ENCODE peak calls at places on chromosomes 3 and 15, in six cellular contexts. R, F, N, K, D and B are unnamed samples.

GRCh38 chr3:190728574-190729246 is 133.8 kb downstream of the GMNC start:
- DNase-seq in R (no peak), F (no peak), N (no peak), K (no peak), D (no peak), B (no peak)

GRCh38 chr15:99454941-99455795 is 110.6 kb upstream of the MEF2A start:
- DNase-seq in R (peak), F (no peak), N (no peak), K (no peak), D (peak), B (peak)

GRCh38 chr15:38035701-38036100 is 101.3 kb downstream of the TMCO5A start:
- DNase-seq in R (no peak), F (no peak), N (no peak), K (no peak), D (peak), B (no peak)

GRCh38 chr3:5004319-5005152 is 25.3 kb downstream of the BHLHE40 start:
- DNase-seq in R (no peak), F (no peak), N (no peak), K (no peak), D (no peak), B (peak)

GRCh38 chr3:151501905-151502615 is 41.2 kb upstream of the IGSF10 start:
- DNase-seq in R (no peak), F (no peak), N (no peak), K (no peak), D (peak), B (no peak)

GRCh38 chr3:32238816-32239637 is 547 bp downstream of the CMTM8 start:
- DNase-seq in R (peak), F (peak), N (peak), K (peak), D (peak), B (peak)

GRCh38 chr3:38163117-38163870 is 2.0 kb upstream of the OXSR1 start:
- DNase-seq in R (no peak), F (peak), N (peak), K (peak), D (no peak), B (no peak)

GRCh38 chr15:99722406-99722805 is 10.8 kb downstream of the LYSMD4 start:
- DNase-seq in R (no peak), F (no peak), N (no peak), K (no peak), D (peak), B (no peak)

GRCh38 chr3:48819234-48820221 is 28.1 kb downstream of the PRKAR2A start:
- DNase-seq in R (no peak), F (no peak), N (no peak), K (no peak), D (no peak), B (no peak)

GRCh38 chr3:159928692-159929091 is 59.9 kb upstream of the IL12A start:
- DNase-seq in R (no peak), F (no peak), N (peak), K (no peak), D (peak), B (peak)

GRCh38 chr3:149844073-149844472 is 31.1 kb downstream of the RNF13 start:
- DNase-seq in R (no peak), F (no peak), N (no peak), K (no peak), D (no peak), B (no peak)

GRCh38 chr3:139934557-139935070 is 371 bp upstream of the CLSTN2 start:
- DNase-seq in R (peak), F (peak), N (peak), K (no peak), D (no peak), B (no peak)

GRCh38 chr3:56467108-56467507 is 1.2 kb downstream of the ERC2 start:
- DNase-seq in R (peak), F (peak), N (peak), K (no peak), D (peak), B (peak)

GRCh38 chr3:153614131-153614530 is 452.1 kb downstream of the RAP2B start:
- DNase-seq in R (no peak), F (no peak), N (no peak), K (no peak), D (no peak), B (no peak)

GRCh38 chr3:114899186-114899931 is 247.7 kb downstream of the ZBTB20 start:
- DNase-seq in R (peak), F (no peak), N (no peak), K (peak), D (no peak), B (no peak)

GRCh38 chr15:75713338-75713895 is 769 bp upstream of the CSPG4 start:
- DNase-seq in R (no peak), F (no peak), N (no peak), K (no peak), D (peak), B (no peak)

GRCh38 chr3:153210116-153210515 is 48.1 kb downstream of the RAP2B start:
- DNase-seq in R (no peak), F (no peak), N (no peak), K (no peak), D (peak), B (no peak)

GRCh38 chr15:42394131-42394530 is 34.8 kb downstream of the CAPN3 start:
- DNase-seq in R (no peak), F (no peak), N (no peak), K (no peak), D (no peak), B (no peak)

GRCh38 chr3:87442460-87442859 is 166.1 kb upstream of the POU1F1 start:
- DNase-seq in R (no peak), F (no peak), N (no peak), K (no peak), D (no peak), B (no peak)

GRCh38 chr3:34947849-34948248 is 691.5 kb upstream of the ARPP21 start:
- DNase-seq in R (no peak), F (no peak), N (no peak), K (no peak), D (peak), B (no peak)

GRCh38 chr3:32276279-32276841 is 37.9 kb downstream of the CMTM8 start:
- DNase-seq in R (no peak), F (no peak), N (no peak), K (no peak), D (peak), B (no peak)

GRCh38 chr3:43619593-43619992 is 2.2 kb downstream of the ANO10 start:
- DNase-seq in R (no peak), F (no peak), N (no peak), K (no peak), D (no peak), B (no peak)

GRCh38 chr15:29128671-29129070 is 141.0 kb downstream of the NSMCE3 start:
- DNase-seq in R (peak), F (no peak), N (no peak), K (no peak), D (no peak), B (no peak)

GRCh38 chr15:33098082-33099058 is 96.1 kb downstream of the FMN1 start:
- DNase-seq in R (no peak), F (no peak), N (no peak), K (no peak), D (peak), B (peak)

GRCh38 chr3:148815316-148815715 is 12.3 kb upstream of the CPB1 start:
- DNase-seq in R (no peak), F (no peak), N (no peak), K (no peak), D (no peak), B (no peak)

GRCh38 chr3:172709776-172710708 is 825 bp downstream of the NCEH1 start:
- DNase-seq in R (peak), F (peak), N (no peak), K (peak), D (peak), B (peak)

GRCh38 chr3:117263735-117264134 is 554.2 kb downstream of the TUSC7 start:
- DNase-seq in R (no peak), F (no peak), N (no peak), K (no peak), D (no peak), B (no peak)

GRCh38 chr3:114411811-114412803 is 118.3 kb downstream of the TIGIT start:
- DNase-seq in R (no peak), F (peak), N (peak), K (no peak), D (peak), B (peak)

GRCh38 chr3:10816019-10816862 is at the start of gene SLC6A11:
- DNase-seq in R (peak), F (no peak), N (no peak), K (no peak), D (no peak), B (peak)

GRCh38 chr3:89059201-89059600 is 48.2 kb upstream of the EPHA3 start:
- DNase-seq in R (no peak), F (no peak), N (no peak), K (no peak), D (peak), B (no peak)

GRCh38 chr3:14141602-14142315 is 16.9 kb downstream of the TMEM43 start:
- DNase-seq in R (no peak), F (no peak), N (no peak), K (no peak), D (no peak), B (no peak)

GRCh38 chr15:57307527-57308193 is 68.6 kb upstream of the CGNL1 start:
- DNase-seq in R (no peak), F (no peak), N (no peak), K (no peak), D (no peak), B (no peak)

GRCh38 chr15:57302640-57303257 is 73.6 kb upstream of the CGNL1 start:
- DNase-seq in R (no peak), F (no peak), N (no peak), K (no peak), D (no peak), B (no peak)

GRCh38 chr15:57305009-57305408 is 71.3 kb upstream of the CGNL1 start:
- DNase-seq in R (no peak), F (no peak), N (no peak), K (no peak), D (no peak), B (no peak)

GRCh38 chr15:57306944-57307411 is 69.3 kb upstream of the CGNL1 start:
- DNase-seq in R (no peak), F (no peak), N (no peak), K (no peak), D (no peak), B (peak)

GRCh38 chr15:57306305-57306943 is 69.9 kb upstream of the CGNL1 start:
- DNase-seq in R (peak), F (peak), N (peak), K (peak), D (peak), B (peak)
- TF ChIP-seq CTCF in R (peak), F (peak), N (peak), K (peak), D (peak), B (peak)

GRCh38 chr3:67601919-67602608 is 52.3 kb downstream of the SUCLG2 start:
- DNase-seq in R (no peak), F (no peak), N (no peak), K (no peak), D (no peak), B (no peak)

GRCh38 chr3:67602816-67603215 is 51.6 kb downstream of the SUCLG2 start:
- DNase-seq in R (no peak), F (no peak), N (no peak), K (no peak), D (no peak), B (no peak)

GRCh38 chr3:67601385-67601784 is 53.0 kb downstream of the SUCLG2 start:
- DNase-seq in R (no peak), F (no peak), N (no peak), K (no peak), D (peak), B (no peak)

GRCh38 chr3:67608034-67608433 is 46.4 kb downstream of the SUCLG2 start:
- DNase-seq in R (no peak), F (no peak), N (no peak), K (no peak), D (no peak), B (no peak)

GRCh38 chr3:67605377-67605776 is 49.0 kb downstream of the SUCLG2 start:
- DNase-seq in R (no peak), F (no peak), N (peak), K (no peak), D (peak), B (peak)
- TF ChIP-seq CTCF in R (no peak), F (no peak), N (peak), K (no peak), D (peak), B (no peak)

GRCh38 chr15:25345943-25346342 is 92.9 kb downstream of the UBE3A start:
- DNase-seq in R (no peak), F (no peak), N (no peak), K (no peak), D (peak), B (peak)
- TF ChIP-seq CTCF in R (no peak), F (no peak), N (no peak), K (no peak), D (peak), B (peak)

GRCh38 chr15:69304176-69304533 is 5.4 kb downstream of the PAQR5 start:
- DNase-seq in R (no peak), F (no peak), N (peak), K (no peak), D (peak), B (peak)

GRCh38 chr15:69305933-69306568 is 7.3 kb downstream of the PAQR5 start:
- DNase-seq in R (no peak), F (no peak), N (peak), K (no peak), D (no peak), B (no peak)

GRCh38 chr15:69302929-69303328 is 4.2 kb downstream of the PAQR5 start:
- DNase-seq in R (no peak), F (no peak), N (no peak), K (no peak), D (no peak), B (no peak)

GRCh38 chr15:69305204-69305931 is 6.7 kb downstream of the PAQR5 start:
- DNase-seq in R (peak), F (no peak), N (peak), K (no peak), D (peak), B (peak)

GRCh38 chr15:69303337-69304175 is 4.8 kb downstream of the PAQR5 start:
- DNase-seq in R (no peak), F (no peak), N (peak), K (no peak), D (peak), B (no peak)
- TF ChIP-seq CTCF in R (no peak), F (peak), N (peak), K (peak), D (no peak), B (no peak)

GRCh38 chr15:52678036-52678467 is 1.1 kb downstream of the ATOSA start:
- DNase-seq in R (peak), F (peak), N (peak), K (peak), D (peak), B (peak)
- TF ChIP-seq CTCF in R (no peak), F (no peak), N (peak), K (peak), D (no peak), B (peak)

GRCh38 chr3:17687585-17687984 is 54.8 kb downstream of the TBC1D5 start:
- DNase-seq in R (no peak), F (no peak), N (no peak), K (no peak), D (no peak), B (no peak)
- TF ChIP-seq CTCF in R (no peak), F (no peak), N (no peak), K (no peak), D (no peak), B (no peak)

GRCh38 chr15:65867244-65867643 is 2.0 kb upstream of the RAB11A start:
- DNase-seq in R (no peak), F (no peak), N (no peak), K (no peak), D (no peak), B (no peak)

GRCh38 chr15:65863106-65863505 is 6.2 kb upstream of the RAB11A start:
- DNase-seq in R (no peak), F (no peak), N (no peak), K (no peak), D (no peak), B (no peak)

GRCh38 chr15:65857718-65858402 is 11.4 kb upstream of the RAB11A start:
- DNase-seq in R (no peak), F (peak), N (no peak), K (no peak), D (no peak), B (no peak)

GRCh38 chr15:65856821-65857455 is 12.4 kb upstream of the RAB11A start:
- DNase-seq in R (peak), F (peak), N (peak), K (peak), D (peak), B (peak)

DNA sequence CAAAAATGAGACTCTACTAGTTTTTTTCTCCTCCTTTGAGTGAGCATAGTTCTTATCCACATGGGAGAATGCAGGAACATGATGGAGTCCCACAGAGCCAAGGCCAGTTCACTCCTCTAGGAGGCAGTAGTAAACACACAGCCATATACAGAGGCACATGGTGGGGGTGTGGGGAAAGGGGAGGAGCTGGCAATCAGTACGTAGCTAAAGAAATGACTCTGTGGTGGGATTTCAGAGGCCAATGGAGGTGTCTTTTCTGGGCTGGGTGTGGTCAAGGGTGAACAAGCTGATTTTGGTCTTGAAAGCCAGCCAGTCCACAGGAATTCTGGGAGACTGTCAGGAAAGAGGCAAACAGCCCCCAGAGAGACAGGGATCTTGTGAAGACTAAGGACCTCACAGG is 6.6 kb upstream of the RAB11A start:
- DNase-seq in R (peak), F (peak), N (peak), K (peak), D (peak), B (no peak)
- TF ChIP-seq CTCF in R (peak), F (peak), N (peak), K (peak), D (peak), B (no peak)

GRCh38 chr3:31129241-31129640 is 234.8 kb upstream of the GADL1 start:
- DNase-seq in R (no peak), F (peak), N (no peak), K (no peak), D (no peak), B (no peak)

GRCh38 chr3:31135546-31135945 is 241.1 kb upstream of the GADL1 start:
- DNase-seq in R (no peak), F (no peak), N (no peak), K (peak), D (no peak), B (no peak)

GRCh38 chr3:31137718-31138465 is 243.4 kb upstream of the GADL1 start:
- DNase-seq in R (no peak), F (no peak), N (no peak), K (no peak), D (no peak), B (no peak)

GRCh38 chr3:31133541-31133940 is 239.1 kb upstream of the GADL1 start:
- DNase-seq in R (no peak), F (no peak), N (no peak), K (no peak), D (no peak), B (no peak)

GRCh38 chr3:31132132-31132769 is 237.8 kb upstream of the GADL1 start:
- DNase-seq in R (no peak), F (peak), N (peak), K (peak), D (peak), B (peak)
- TF ChIP-seq CTCF in R (peak), F (peak), N (peak), K (peak), D (peak), B (peak)

DNA sequence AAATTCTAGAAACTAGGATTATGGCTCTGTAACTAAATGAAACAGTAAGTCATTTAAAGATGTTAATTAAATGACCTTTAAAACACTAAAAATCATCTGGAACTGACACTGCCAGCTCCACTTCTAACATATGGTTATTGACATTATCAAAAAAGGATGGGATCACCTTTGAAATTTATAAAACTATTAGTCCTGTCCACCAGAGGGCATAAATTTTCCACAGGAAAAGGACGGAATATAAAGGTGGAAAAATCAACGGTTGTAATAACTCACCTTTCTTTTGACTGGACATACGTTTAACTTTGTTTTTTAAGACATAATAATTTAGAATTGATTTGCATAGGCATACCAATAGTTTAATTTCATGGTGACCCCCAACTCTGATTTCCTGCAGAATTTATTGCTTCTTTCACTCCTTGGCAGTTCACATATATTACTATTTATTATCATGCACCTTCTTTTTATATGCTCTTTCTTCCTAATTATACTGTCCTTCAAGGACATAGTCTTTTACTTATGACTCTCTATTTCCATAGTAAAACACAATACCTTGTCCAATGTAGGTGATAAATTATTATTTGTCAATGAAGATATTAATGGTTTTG is 345.7 kb downstream of the CADM2 start:
- DNase-seq in R (no peak), F (no peak), N (peak), K (no peak), D (no peak), B (peak)
- TF ChIP-seq CTCF in R (peak), F (no peak), N (peak), K (no peak), D (no peak), B (peak)

GRCh38 chr3:174620138-174620537 is 239.0 kb upstream of the NAALADL2 start:
- DNase-seq in R (no peak), F (no peak), N (no peak), K (peak), D (peak), B (peak)

GRCh38 chr3:174618368-174618767 is 240.8 kb upstream of the NAALADL2 start:
- DNase-seq in R (no peak), F (no peak), N (no peak), K (peak), D (peak), B (no peak)

GRCh38 chr3:174619244-174619643 is 239.9 kb upstream of the NAALADL2 start:
- DNase-seq in R (no peak), F (no peak), N (no peak), K (no peak), D (peak), B (no peak)

GRCh38 chr3:174620855-174621457 is 238.2 kb upstream of the NAALADL2 start:
- DNase-seq in R (no peak), F (no peak), N (no peak), K (no peak), D (no peak), B (no peak)
- TF ChIP-seq CTCF in R (no peak), F (no peak), N (no peak), K (no peak), D (no peak), B (no peak)